ENCODE peak calls at places on chromosomes 11 and 22, in eight cellular contexts. One of them, this sample, is unnamed.

GRCh38 chr11:47003180-47003877 is 66.8 kb downstream of the CSTPP1 start:
- DNase-seq in heart left ventricle: peak
- DNase-seq in thyroid gland: no peak
- DNase-seq in suprapubic skin: no peak
- DNase-seq in right lobe of liver: peak
- DNase-seq in AG10803: peak
- DNase-seq in HFFc6: no peak
- DNase-seq in MM.1S: no peak
- DNase-seq in this sample: no peak

GRCh38 chr11:66686100-66686785 is 8.6 kb upstream of the RBM4B start:
- DNase-seq in heart left ventricle: no peak
- DNase-seq in thyroid gland: no peak
- DNase-seq in suprapubic skin: no peak
- DNase-seq in right lobe of liver: no peak
- DNase-seq in AG10803: no peak
- DNase-seq in HFFc6: no peak
- DNase-seq in MM.1S: no peak
- DNase-seq in this sample: no peak

GRCh38 chr11:122025757-122026156 is 90.3 kb downstream of the BLID start:
- DNase-seq in heart left ventricle: no peak
- DNase-seq in thyroid gland: no peak
- DNase-seq in suprapubic skin: no peak
- DNase-seq in right lobe of liver: no peak
- DNase-seq in AG10803: no peak
- DNase-seq in HFFc6: no peak
- DNase-seq in MM.1S: no peak
- DNase-seq in this sample: no peak

GRCh38 chr22:26529345-26529744 is 17.1 kb upstream of the TFIP11 start:
- DNase-seq in heart left ventricle: no peak
- DNase-seq in thyroid gland: no peak
- DNase-seq in suprapubic skin: no peak
- DNase-seq in right lobe of liver: peak
- DNase-seq in AG10803: peak
- DNase-seq in HFFc6: no peak
- DNase-seq in MM.1S: no peak
- DNase-seq in this sample: no peak

GRCh38 chr11:113162590-113162961 is 151.8 kb upstream of the TTC12 start:
- DNase-seq in heart left ventricle: peak
- DNase-seq in thyroid gland: no peak
- DNase-seq in suprapubic skin: no peak
- DNase-seq in right lobe of liver: no peak
- DNase-seq in AG10803: no peak
- DNase-seq in HFFc6: no peak
- DNase-seq in MM.1S: no peak
- DNase-seq in this sample: no peak

GRCh38 chr22:44096736-44097135 is 72.6 kb downstream of the PARVB start:
- DNase-seq in heart left ventricle: no peak
- DNase-seq in thyroid gland: no peak
- DNase-seq in suprapubic skin: no peak
- DNase-seq in right lobe of liver: no peak
- DNase-seq in AG10803: no peak
- DNase-seq in HFFc6: no peak
- DNase-seq in MM.1S: no peak
- DNase-seq in this sample: no peak

GRCh38 chr22:22195265-22196017 is 49.1 kb upstream of the VPREB1 start:
- DNase-seq in heart left ventricle: peak
- DNase-seq in thyroid gland: peak
- DNase-seq in suprapubic skin: no peak
- DNase-seq in right lobe of liver: peak
- DNase-seq in AG10803: peak
- DNase-seq in HFFc6: peak
- DNase-seq in MM.1S: peak
- DNase-seq in this sample: peak

GRCh38 chr11:75820636-75821035 is 5.6 kb downstream of the UVRAG start:
- DNase-seq in heart left ventricle: no peak
- DNase-seq in thyroid gland: no peak
- DNase-seq in suprapubic skin: no peak
- DNase-seq in right lobe of liver: no peak
- DNase-seq in AG10803: peak
- DNase-seq in HFFc6: peak
- DNase-seq in MM.1S: no peak
- DNase-seq in this sample: no peak

GRCh38 chr22:39614442-39614841 is 43.9 kb downstream of the CACNA1I start:
- DNase-seq in heart left ventricle: no peak
- DNase-seq in thyroid gland: no peak
- DNase-seq in suprapubic skin: no peak
- DNase-seq in right lobe of liver: no peak
- DNase-seq in AG10803: no peak
- DNase-seq in HFFc6: no peak
- DNase-seq in MM.1S: no peak
- DNase-seq in this sample: no peak

GRCh38 chr11:108944486-108945178 is 279.8 kb downstream of the DDX10 start:
- DNase-seq in heart left ventricle: no peak
- DNase-seq in thyroid gland: no peak
- DNase-seq in suprapubic skin: no peak
- DNase-seq in right lobe of liver: no peak
- DNase-seq in AG10803: no peak
- DNase-seq in HFFc6: no peak
- DNase-seq in MM.1S: peak
- DNase-seq in this sample: no peak

GRCh38 chr22:24947881-24948280 is 1.4 kb upstream of the LHFPL7 start:
- DNase-seq in heart left ventricle: no peak
- DNase-seq in thyroid gland: no peak
- DNase-seq in suprapubic skin: no peak
- DNase-seq in right lobe of liver: no peak
- DNase-seq in AG10803: no peak
- DNase-seq in HFFc6: no peak
- DNase-seq in MM.1S: no peak
- DNase-seq in this sample: no peak

GRCh38 chr11:8757533-8757932 is 74.9 kb downstream of the RPL27A start:
- DNase-seq in heart left ventricle: no peak
- DNase-seq in thyroid gland: no peak
- DNase-seq in suprapubic skin: no peak
- DNase-seq in right lobe of liver: no peak
- DNase-seq in AG10803: no peak
- DNase-seq in HFFc6: no peak
- DNase-seq in MM.1S: no peak
- DNase-seq in this sample: no peak

GRCh38 chr11:8763070-8763469 is 80.5 kb downstream of the RPL27A start:
- DNase-seq in heart left ventricle: no peak
- DNase-seq in thyroid gland: no peak
- DNase-seq in suprapubic skin: no peak
- DNase-seq in right lobe of liver: no peak
- DNase-seq in AG10803: no peak
- DNase-seq in HFFc6: no peak
- DNase-seq in MM.1S: no peak
- DNase-seq in this sample: no peak

GRCh38 chr11:8758619-8759169 is 76.1 kb downstream of the RPL27A start:
- DNase-seq in heart left ventricle: no peak
- DNase-seq in thyroid gland: no peak
- DNase-seq in suprapubic skin: peak
- DNase-seq in right lobe of liver: no peak
- DNase-seq in AG10803: no peak
- DNase-seq in HFFc6: no peak
- DNase-seq in MM.1S: no peak
- DNase-seq in this sample: no peak

GRCh38 chr11:8759634-8760033 is 77.0 kb downstream of the RPL27A start:
- DNase-seq in heart left ventricle: no peak
- DNase-seq in thyroid gland: peak
- DNase-seq in suprapubic skin: peak
- DNase-seq in right lobe of liver: no peak
- DNase-seq in AG10803: peak
- DNase-seq in HFFc6: no peak
- DNase-seq in MM.1S: no peak
- DNase-seq in this sample: no peak

DNA sequence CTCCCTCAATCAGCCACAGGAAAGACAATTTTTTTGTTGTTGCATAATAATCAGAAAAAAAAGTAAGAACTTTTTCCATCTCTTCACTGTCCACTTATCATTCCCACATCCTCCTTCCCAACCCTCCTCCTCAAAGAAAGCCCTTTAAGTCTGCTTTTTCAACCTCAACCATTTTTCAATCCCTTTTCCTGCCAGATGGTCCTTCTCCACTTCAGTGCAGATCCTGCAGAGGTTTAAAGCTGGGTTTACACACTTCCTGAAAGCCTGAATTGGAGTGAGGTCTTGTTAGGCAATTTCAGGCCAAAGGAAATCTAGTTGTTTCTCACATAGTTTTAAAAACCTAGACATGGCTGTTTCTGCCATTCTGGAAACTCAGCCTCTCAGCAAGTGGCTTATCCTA is 78.3 kb downstream of the RPL27A start:
- DNase-seq in heart left ventricle: no peak
- DNase-seq in thyroid gland: no peak
- DNase-seq in suprapubic skin: no peak
- DNase-seq in right lobe of liver: no peak
- DNase-seq in AG10803: peak
- DNase-seq in HFFc6: no peak
- DNase-seq in MM.1S: no peak
- DNase-seq in this sample: no peak
- TF ChIP-seq CTCF in heart left ventricle: no peak
- TF ChIP-seq CTCF in thyroid gland: no peak
- TF ChIP-seq CTCF in suprapubic skin: no peak
- TF ChIP-seq CTCF in right lobe of liver: no peak
- TF ChIP-seq CTCF in AG10803: no peak
- TF ChIP-seq CTCF in HFFc6: no peak
- TF ChIP-seq CTCF in MM.1S: no peak
- TF ChIP-seq CTCF in this sample: no peak

DNA sequence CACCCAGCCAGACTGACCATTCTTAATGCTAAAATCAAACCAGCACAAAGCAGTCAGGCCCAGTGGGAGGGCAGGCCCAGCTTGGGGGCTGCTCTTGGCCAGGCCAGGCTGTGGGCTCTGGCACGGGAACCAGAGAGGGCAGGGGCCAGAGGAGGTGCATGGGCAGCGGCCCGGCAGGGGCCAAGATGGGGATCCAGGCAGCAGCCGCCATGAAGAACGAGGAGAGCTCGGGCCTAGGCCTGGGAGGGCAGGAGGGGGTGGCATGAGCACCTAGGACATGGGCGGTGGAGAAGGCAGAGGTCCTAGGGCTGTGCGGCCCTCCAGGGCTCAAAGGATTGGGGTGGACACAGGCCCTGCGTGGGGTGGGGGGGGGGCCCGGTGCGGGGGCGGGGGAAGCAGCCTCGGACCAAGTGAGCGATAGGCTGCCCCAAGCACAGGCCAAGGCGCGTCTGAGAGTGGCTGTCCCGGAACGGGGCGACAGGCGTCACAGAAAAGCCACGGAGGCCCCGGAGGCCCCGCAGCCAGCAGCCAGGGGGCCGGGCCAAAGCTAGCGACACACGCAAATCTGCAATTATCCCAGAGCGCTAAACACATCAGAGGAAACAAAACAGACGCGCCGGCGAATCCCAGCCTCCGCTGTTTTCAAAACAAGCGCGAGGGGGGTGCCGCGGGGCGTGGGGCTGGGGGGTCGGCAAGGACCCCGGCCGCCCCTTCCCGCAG is 8.3 kb downstream of the PLXNB2 start:
- DNase-seq in heart left ventricle: no peak
- DNase-seq in thyroid gland: no peak
- DNase-seq in suprapubic skin: no peak
- DNase-seq in right lobe of liver: no peak
- DNase-seq in AG10803: peak
- DNase-seq in HFFc6: no peak
- DNase-seq in MM.1S: no peak
- DNase-seq in this sample: no peak
- TF ChIP-seq CTCF in heart left ventricle: no peak
- TF ChIP-seq CTCF in thyroid gland: no peak
- TF ChIP-seq CTCF in suprapubic skin: no peak
- TF ChIP-seq CTCF in right lobe of liver: no peak
- TF ChIP-seq CTCF in AG10803: no peak
- TF ChIP-seq CTCF in HFFc6: no peak
- TF ChIP-seq CTCF in MM.1S: no peak
- TF ChIP-seq CTCF in this sample: no peak

GRCh38 chr11:36512016-36512415 is 1.9 kb upstream of the TRAF6 start:
- DNase-seq in heart left ventricle: no peak
- DNase-seq in thyroid gland: no peak
- DNase-seq in suprapubic skin: no peak
- DNase-seq in right lobe of liver: no peak
- DNase-seq in AG10803: no peak
- DNase-seq in HFFc6: no peak
- DNase-seq in MM.1S: no peak
- DNase-seq in this sample: no peak

GRCh38 chr11:36508743-36509142 is 1.3 kb downstream of the TRAF6 start:
- DNase-seq in heart left ventricle: no peak
- DNase-seq in thyroid gland: no peak
- DNase-seq in suprapubic skin: no peak
- DNase-seq in right lobe of liver: no peak
- DNase-seq in AG10803: no peak
- DNase-seq in HFFc6: no peak
- DNase-seq in MM.1S: no peak
- DNase-seq in this sample: no peak

GRCh38 chr11:36509694-36510566 is at the start of gene TRAF6:
- DNase-seq in heart left ventricle: peak
- DNase-seq in thyroid gland: peak
- DNase-seq in suprapubic skin: peak
- DNase-seq in right lobe of liver: peak
- DNase-seq in AG10803: peak
- DNase-seq in HFFc6: peak
- DNase-seq in MM.1S: peak
- DNase-seq in this sample: peak

GRCh38 chr11:36509265-36509664 is 807 bp downstream of the TRAF6 start:
- DNase-seq in heart left ventricle: no peak
- DNase-seq in thyroid gland: no peak
- DNase-seq in suprapubic skin: no peak
- DNase-seq in right lobe of liver: no peak
- DNase-seq in AG10803: peak
- DNase-seq in HFFc6: peak
- DNase-seq in MM.1S: peak
- DNase-seq in this sample: no peak

DNA sequence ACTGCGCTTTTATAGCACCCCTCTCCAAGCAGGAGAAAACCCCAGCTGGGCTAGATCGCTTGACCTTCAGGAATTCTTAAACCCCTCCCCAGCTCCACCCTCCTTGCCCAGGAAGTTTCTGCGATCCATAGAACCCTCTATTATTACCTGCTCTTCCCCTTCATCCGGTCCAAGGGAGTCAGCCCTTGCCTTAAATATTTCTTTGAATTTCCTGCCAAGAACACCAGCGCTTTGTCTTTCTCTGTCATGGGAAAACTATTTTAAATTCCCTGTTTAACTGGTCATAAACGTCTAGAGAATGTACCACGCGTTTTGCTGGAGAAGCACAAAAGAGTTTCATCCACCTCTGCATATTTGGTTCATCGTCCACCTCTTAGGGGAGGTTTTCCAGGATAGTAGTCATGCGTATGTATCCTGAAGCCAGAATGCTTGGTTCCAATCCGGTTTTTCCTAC is 522 bp upstream of the TRAF6 start:
- DNase-seq in heart left ventricle: peak
- DNase-seq in thyroid gland: no peak
- DNase-seq in suprapubic skin: no peak
- DNase-seq in right lobe of liver: no peak
- DNase-seq in AG10803: peak
- DNase-seq in HFFc6: peak
- DNase-seq in MM.1S: no peak
- DNase-seq in this sample: no peak
- TF ChIP-seq CTCF in heart left ventricle: no peak
- TF ChIP-seq CTCF in thyroid gland: no peak
- TF ChIP-seq CTCF in suprapubic skin: no peak
- TF ChIP-seq CTCF in right lobe of liver: no peak
- TF ChIP-seq CTCF in AG10803: no peak
- TF ChIP-seq CTCF in HFFc6: no peak
- TF ChIP-seq CTCF in MM.1S: no peak
- TF ChIP-seq CTCF in this sample: no peak

GRCh38 chr11:124961972-124962609 is 8.1 kb downstream of the CCDC15 start:
- DNase-seq in heart left ventricle: no peak
- DNase-seq in thyroid gland: no peak
- DNase-seq in suprapubic skin: no peak
- DNase-seq in right lobe of liver: no peak
- DNase-seq in AG10803: peak
- DNase-seq in HFFc6: peak
- DNase-seq in MM.1S: peak
- DNase-seq in this sample: no peak
- TF ChIP-seq CTCF in heart left ventricle: peak
- TF ChIP-seq CTCF in thyroid gland: peak
- TF ChIP-seq CTCF in suprapubic skin: peak
- TF ChIP-seq CTCF in right lobe of liver: peak
- TF ChIP-seq CTCF in AG10803: peak
- TF ChIP-seq CTCF in HFFc6: peak
- TF ChIP-seq CTCF in MM.1S: peak
- TF ChIP-seq CTCF in this sample: no peak